ENCODE peak calls at places on chromosomes 7 and 10, in ten cellular contexts. X, S, Y, K, N, J, C, M, D and W are unnamed samples. For H3K4me1 and H3K27me3, the result is how much of the 10 kb centered on the place peaks cover.

GRCh38 chr7:8147004-8147403 is 115.0 kb downstream of the ICA1 start:
- DNase-seq in X (no peak), S (no peak), Y (no peak), K (no peak), N (no peak), J (no peak), C (no peak), M (no peak), D (no peak), W (peak)

GRCh38 chr10:24360286-24361127 is 151.6 kb downstream of the KIAA1217 start:
- DNase-seq in X (peak), S (peak), Y (peak), K (peak), N (peak), J (peak), C (no peak), M (no peak), D (peak), W (peak)

GRCh38 chr10:132554053-132554990 is 16.7 kb downstream of the INPP5A start:
- DNase-seq in X (no peak), S (no peak), Y (no peak), K (no peak), N (no peak), J (no peak), C (peak), M (no peak), D (peak), W (no peak)

GRCh38 chr7:51316666-51317581 is at the start of gene COBL:
- DNase-seq in X (peak), S (peak), Y (peak), K (no peak), N (peak), J (peak), C (no peak), M (no peak), D (peak), W (no peak)

GRCh38 chr7:44163591-44163990 is 22.5 kb upstream of the MYL7 start:
- DNase-seq in X (no peak), S (no peak), Y (no peak), K (peak), N (peak), J (no peak), C (no peak), M (no peak), D (no peak), W (no peak)

GRCh38 chr10:116888380-116889055 is 39.2 kb downstream of the ENO4 start:
- DNase-seq in X (peak), S (no peak), Y (peak), K (peak), N (peak), J (peak), C (no peak), M (no peak), D (peak), W (peak)

GRCh38 chr7:98997836-98998235 is 119.5 kb downstream of the TRRAP start:
- DNase-seq in X (no peak), S (no peak), Y (no peak), K (no peak), N (no peak), J (no peak), C (no peak), M (peak), D (no peak), W (no peak)

GRCh38 chr10:71548494-71548846 is 151.8 kb downstream of the CDH23 start:
- DNase-seq in X (no peak), S (no peak), Y (no peak), K (no peak), N (no peak), J (peak), C (no peak), M (no peak), D (no peak), W (peak)

GRCh38 chr7:66140924-66141323 is 26.3 kb downstream of the CRCP start:
- DNase-seq in X (peak), S (peak), Y (peak), K (peak), N (peak), J (peak), C (no peak), M (no peak), D (peak), W (peak)

GRCh38 chr10:22624289-22624738 is 90.1 kb downstream of the PIP4K2A start:
- DNase-seq in X (no peak), S (no peak), Y (peak), K (peak), N (no peak), J (peak), C (no peak), M (no peak), D (no peak), W (peak)

GRCh38 chr7:150406565-150407421 is 27.7 kb downstream of the ZNF775 start:
- DNase-seq in X (no peak), S (no peak), Y (no peak), K (no peak), N (no peak), J (peak), C (peak), M (no peak), D (peak), W (no peak)

GRCh38 chr7:157904211-157904865 is 567.5 kb downstream of the DNAJB6 start:
- DNase-seq in X (no peak), S (no peak), Y (no peak), K (no peak), N (no peak), J (no peak), C (no peak), M (no peak), D (no peak), W (no peak)

GRCh38 chr7:129786179-129786514 is 166.6 kb downstream of the UBE2H start:
- DNase-seq in X (no peak), S (no peak), Y (no peak), K (no peak), N (no peak), J (no peak), C (no peak), M (no peak), D (no peak), W (no peak)

GRCh38 chr10:46226232-46226631 is 60.6 kb upstream of the ANTXRL start:
- DNase-seq in X (no peak), S (no peak), Y (no peak), K (no peak), N (peak), J (no peak), C (no peak), M (no peak), D (no peak), W (no peak)

GRCh38 chr10:31018977-31019376 is 12.7 kb downstream of the ZNF438 start:
- DNase-seq in X (no peak), S (no peak), Y (no peak), K (peak), N (no peak), J (no peak), C (no peak), M (no peak), D (no peak), W (no peak)

GRCh38 chr10:8137272-8137680 is 82.8 kb downstream of the GATA3 start:
- DNase-seq in X (no peak), S (no peak), Y (no peak), K (no peak), N (no peak), J (no peak), C (peak), M (no peak), D (no peak), W (no peak)

GRCh38 chr10:47438857-47439474 is 44.9 kb downstream of the ANXA8 start:
- DNase-seq in X (peak), S (no peak), Y (peak), K (peak), N (peak), J (peak), C (no peak), M (no peak), D (no peak), W (peak)

GRCh38 chr10:102781089-102781920 is 37.6 kb downstream of the WBP1L start:
- DNase-seq in X (no peak), S (no peak), Y (no peak), K (no peak), N (no peak), J (peak), C (no peak), M (no peak), D (peak), W (peak)

GRCh38 chr10:102780246-102780645 is 36.5 kb downstream of the WBP1L start:
- DNase-seq in X (no peak), S (no peak), Y (no peak), K (peak), N (no peak), J (no peak), C (no peak), M (no peak), D (no peak), W (no peak)

GRCh38 chr10:102783541-102783930 is 39.8 kb downstream of the WBP1L start:
- DNase-seq in X (no peak), S (no peak), Y (no peak), K (peak), N (no peak), J (no peak), C (no peak), M (no peak), D (no peak), W (no peak)

GRCh38 chr10:102782698-102783540 is 39.2 kb downstream of the WBP1L start:
- DNase-seq in X (peak), S (peak), Y (no peak), K (peak), N (peak), J (peak), C (no peak), M (peak), D (peak), W (no peak)

DNA sequence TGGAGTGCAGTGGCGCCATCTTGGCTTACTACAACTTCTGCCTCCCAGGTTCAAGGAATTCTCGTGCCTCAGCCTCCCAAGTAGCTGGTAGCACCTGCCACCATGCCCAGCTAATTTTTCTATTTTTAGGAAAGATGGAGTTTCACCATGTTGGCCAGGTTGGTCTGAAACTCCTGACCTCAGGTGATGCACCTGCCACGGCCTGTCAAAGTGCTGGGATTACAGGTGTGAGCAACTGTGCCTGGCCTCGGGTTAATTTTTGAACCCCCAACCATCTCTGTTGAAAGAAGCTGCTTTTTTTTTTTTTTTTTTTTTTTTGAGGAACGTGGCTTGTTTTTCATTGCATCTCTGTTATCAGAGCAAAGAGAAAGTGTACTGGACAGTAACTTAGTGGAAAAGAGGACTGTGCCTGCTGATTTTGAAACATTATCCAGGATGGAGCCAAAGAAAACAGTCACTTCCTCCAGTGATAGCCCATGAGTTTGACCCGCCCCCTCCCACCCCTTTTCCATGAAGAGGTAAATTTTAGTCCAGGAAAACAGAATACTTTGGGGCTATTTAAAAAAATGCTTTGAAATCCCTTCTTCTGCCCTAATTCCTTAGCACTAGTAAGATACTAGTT is 38.3 kb downstream of the WBP1L start:
- DNase-seq in X (no peak), S (no peak), Y (no peak), K (peak), N (no peak), J (no peak), C (no peak), M (no peak), D (peak), W (no peak)
- H3K4me3 ChIP-seq in X (peak), S (no peak), Y (no peak), K (no peak), N (no peak), J (no peak), C (no peak), M (no peak), D (no peak), W (no peak)

GRCh38 chr10:15258255-15258654 is 89.8 kb upstream of the NMT2 start:
- DNase-seq in X (no peak), S (no peak), Y (no peak), K (no peak), N (no peak), J (no peak), C (no peak), M (no peak), D (no peak), W (no peak)
- H3K4me1 ChIP-seq in X (under half), S (under half), Y (under half), K (under half), N (under half), J (under half), C (under half), M (under half), D (under half), W (under half)

GRCh38 chr7:1601956-1602355 is 32.1 kb upstream of the PSMG3 start:
- DNase-seq in X (no peak), S (no peak), Y (no peak), K (no peak), N (no peak), J (no peak), C (no peak), M (no peak), D (no peak), W (no peak)
- H3K27me3 ChIP-seq in X (half or more), S (under half), Y (under half), K (under half), N (under half), J (under half), C (under half), M (under half), D (under half), W (under half)

DNA sequence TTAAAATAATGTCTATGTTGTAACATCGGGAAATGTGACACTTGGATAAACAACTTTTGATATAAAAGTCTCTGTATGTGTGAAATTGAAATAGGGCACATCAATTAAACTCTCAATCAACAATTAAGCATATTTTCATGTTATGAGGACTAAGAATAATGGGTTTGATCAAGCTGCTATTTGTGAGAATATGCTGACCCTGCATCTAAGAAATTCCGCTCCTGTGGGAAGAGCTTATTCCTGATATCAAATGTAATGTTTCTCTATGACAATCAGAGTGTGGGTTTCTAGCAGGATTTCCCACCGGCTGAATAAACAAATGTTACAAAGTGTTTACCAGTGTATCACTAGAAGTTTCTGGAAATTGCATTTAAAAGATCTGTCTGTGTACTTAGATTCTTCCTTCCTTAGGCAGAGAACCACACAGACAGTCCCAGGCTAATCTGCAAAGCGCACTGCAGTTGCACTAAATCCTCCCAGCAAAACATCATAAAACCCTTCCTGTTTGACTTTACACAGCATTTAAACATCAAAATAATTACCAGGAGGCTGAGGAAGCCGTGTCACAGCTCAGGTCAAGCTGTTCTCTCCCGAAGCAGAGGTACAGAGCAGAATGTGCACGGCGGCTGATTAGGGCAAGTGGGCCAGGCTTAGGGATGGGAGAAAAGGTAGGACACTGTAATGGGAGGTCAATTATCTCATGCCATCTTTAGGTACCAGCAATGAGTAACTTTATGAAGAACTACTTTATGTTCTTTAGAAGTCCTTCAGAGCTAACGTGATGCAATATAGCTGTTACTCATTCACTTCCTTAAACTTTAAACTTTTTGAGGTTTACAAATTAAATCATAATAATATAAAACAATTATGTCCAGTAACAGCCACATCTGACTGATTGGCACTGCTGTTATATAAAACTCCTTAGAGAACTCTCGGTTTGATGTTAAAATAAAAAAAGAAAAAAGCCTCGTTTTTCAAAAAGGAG is 109.1 kb upstream of the CTTNBP2 start:
- DNase-seq in X (no peak), S (no peak), Y (no peak), K (no peak), N (no peak), J (peak), C (no peak), M (no peak), D (no peak), W (peak)
- H3K4me3 ChIP-seq in X (no peak), S (no peak), Y (no peak), K (no peak), N (no peak), J (no peak), C (no peak), M (no peak), D (no peak), W (no peak)

GRCh38 chr10:101777857-101778145 is 1.9 kb upstream of the FGF8 start:
- DNase-seq in X (no peak), S (no peak), Y (no peak), K (no peak), N (no peak), J (no peak), C (no peak), M (no peak), D (no peak), W (no peak)
- H3K4me1 ChIP-seq in X (half or more), S (under half), Y (under half), K (under half), N (under half), J (under half), C (half or more), M (half or more), D (under half), W (under half)